ENCODE peak calls at places on chromosomes 16 and 17, in five cellular contexts. K is PC-3, Y is HCT116, X is GM23248, J is MM.1S. W is an unnamed sample.

GRCh38 chr16:31874354-31875111 is 926 bp downstream of the ZNF267 start:
- DNase-seq in K (peak; percentile 50), Y (no peak), X (peak; percentile 69), J (peak; percentile 74), W (peak; percentile 79)

GRCh38 chr17:15247891-15248529 is 17.1 kb downstream of the PMP22 start:
- DNase-seq in K (peak; percentile 62), Y (no peak), X (peak; percentile 32), J (no peak), W (peak; percentile 58)

GRCh38 chr17:74922694-74923537 is at the start of gene USH1G:
- DNase-seq in K (peak; percentile 11), Y (no peak), X (no peak), J (no peak), W (peak; percentile 24)

GRCh38 chr16:49335828-49336227 is 37.8 kb upstream of the C16orf78 start:
- DNase-seq in K (no peak), Y (no peak), X (no peak), J (no peak), W (no peak)

GRCh38 chr16:73071131-73071940 is 23.4 kb upstream of the ZFHX3 start:
- DNase-seq in K (peak; percentile 2), Y (no peak), X (peak; percentile 44), J (no peak), W (no peak)

GRCh38 chr17:69414408-69415274 is at the start of gene MAP2K6:
- DNase-seq in K (peak; percentile 90), Y (no peak), X (peak; percentile 80), J (peak; percentile 86), W (peak; percentile 96)

GRCh38 chr17:80487511-80487910 is 11.1 kb upstream of the NPTX1 start:
- DNase-seq in K (no peak), Y (no peak), X (no peak), J (no peak), W (no peak)

GRCh38 chr16:78363843-78364242 is 264.4 kb downstream of the WWOX start:
- DNase-seq in K (no peak), Y (no peak), X (no peak), J (no peak), W (no peak)

GRCh38 chr17:28112199-28112995 is 69.9 kb downstream of the NLK start:
- DNase-seq in K (peak; percentile 16), Y (no peak), X (peak; percentile 48), J (no peak), W (no peak)

GRCh38 chr16:65936096-65936495 is 430.4 kb upstream of the CDH5 start:
- DNase-seq in K (no peak), Y (no peak), X (peak; percentile 2), J (no peak), W (no peak)

GRCh38 chr16:84860383-84860782 is 40.6 kb downstream of the CRISPLD2 start:
- DNase-seq in K (no peak), Y (no peak), X (no peak), J (no peak), W (no peak)

GRCh38 chr17:73476890-73477350 is 165.1 kb upstream of the CDC42EP4 start:
- DNase-seq in K (no peak), Y (no peak), X (no peak), J (no peak), W (no peak)

GRCh38 chr16:4393243-4393606 is 21.6 kb downstream of the VASN start:
- DNase-seq in K (peak; percentile 25), Y (no peak), X (peak; percentile 82), J (no peak), W (no peak)

GRCh38 chr16:86948046-86948445 is 369.1 kb downstream of the C16orf95 start:
- DNase-seq in K (no peak), Y (no peak), X (no peak), J (no peak), W (no peak)

GRCh38 chr16:64088838-64089237 is 1033.0 kb downstream of the CDH11 start:
- DNase-seq in K (no peak), Y (no peak), X (no peak), J (no peak), W (no peak)

GRCh38 chr16:77790964-77791363 is 2.6 kb downstream of the VAT1L start:
- DNase-seq in K (no peak), Y (no peak), X (no peak), J (no peak), W (peak; percentile 33)

GRCh38 chr16:67547423-67548264 is 14.7 kb upstream of the CTCF start:
- DNase-seq in K (no peak), Y (no peak), X (no peak), J (peak; percentile 95), W (peak; percentile 70)

GRCh38 chr17:7217113-7217987 is 2.3 kb downstream of the DLG4 start:
- DNase-seq in K (peak; percentile 45), Y (no peak), X (peak; percentile 88), J (no peak), W (peak; percentile 90)

GRCh38 chr17:30232822-30233427 is 2.6 kb downstream of the SLC6A4 start:
- DNase-seq in K (no peak), Y (no peak), X (no peak), J (no peak), W (no peak)

GRCh38 chr17:17558431-17558830 is 33.1 kb downstream of the PEMT start:
- DNase-seq in K (no peak), Y (no peak), X (no peak), J (no peak), W (no peak)

GRCh38 chr17:29733151-29733550 is 110.4 kb upstream of the CORO6 start:
- DNase-seq in K (peak; percentile 40), Y (no peak), X (peak; percentile 10), J (no peak), W (no peak)

GRCh38 chr16:55643161-55643970 is 12.4 kb upstream of the SLC6A2 start:
- DNase-seq in K (no peak), Y (peak; percentile 8), X (peak; percentile 19), J (no peak), W (no peak)

GRCh38 chr16:58678269-58678668 is 6.3 kb downstream of the SLC38A7 start:
- DNase-seq in K (no peak), Y (no peak), X (no peak), J (no peak), W (no peak)

GRCh38 chr17:6374761-6375312 is 60.1 kb downstream of the AIPL1 start:
- DNase-seq in K (peak; percentile 83), Y (peak; percentile 57), X (peak; percentile 39), J (no peak), W (no peak)

GRCh38 chr17:3565143-3565542 is 7.5 kb upstream of the TRPV3 start:
- DNase-seq in K (no peak), Y (no peak), X (no peak), J (no peak), W (no peak)

GRCh38 chr16:58012481-58012880 is 11.3 kb downstream of the USB1 start:
- DNase-seq in K (no peak), Y (no peak), X (no peak), J (no peak), W (no peak)

GRCh38 chr17:2239882-2240430 is 63.6 kb downstream of the SMG6 start:
- DNase-seq in K (peak; percentile 81), Y (no peak), X (peak; percentile 95), J (peak; percentile 66), W (peak; percentile 89)

GRCh38 chr17:36550491-36551417 is 6.0 kb downstream of the GGNBP2 start:
- DNase-seq in K (no peak), Y (no peak), X (no peak), J (peak; percentile 31), W (peak; percentile 68)

GRCh38 chr17:37787055-37787720 is 42.3 kb upstream of the HNF1B start:
- DNase-seq in K (no peak), Y (no peak), X (peak; percentile 39), J (no peak), W (no peak)

GRCh38 chr17:28334176-28334575 is 1.1 kb downstream of the IFT20 start:
- DNase-seq in K (no peak), Y (no peak), X (peak; percentile 57), J (no peak), W (peak; percentile 60)

DNA sequence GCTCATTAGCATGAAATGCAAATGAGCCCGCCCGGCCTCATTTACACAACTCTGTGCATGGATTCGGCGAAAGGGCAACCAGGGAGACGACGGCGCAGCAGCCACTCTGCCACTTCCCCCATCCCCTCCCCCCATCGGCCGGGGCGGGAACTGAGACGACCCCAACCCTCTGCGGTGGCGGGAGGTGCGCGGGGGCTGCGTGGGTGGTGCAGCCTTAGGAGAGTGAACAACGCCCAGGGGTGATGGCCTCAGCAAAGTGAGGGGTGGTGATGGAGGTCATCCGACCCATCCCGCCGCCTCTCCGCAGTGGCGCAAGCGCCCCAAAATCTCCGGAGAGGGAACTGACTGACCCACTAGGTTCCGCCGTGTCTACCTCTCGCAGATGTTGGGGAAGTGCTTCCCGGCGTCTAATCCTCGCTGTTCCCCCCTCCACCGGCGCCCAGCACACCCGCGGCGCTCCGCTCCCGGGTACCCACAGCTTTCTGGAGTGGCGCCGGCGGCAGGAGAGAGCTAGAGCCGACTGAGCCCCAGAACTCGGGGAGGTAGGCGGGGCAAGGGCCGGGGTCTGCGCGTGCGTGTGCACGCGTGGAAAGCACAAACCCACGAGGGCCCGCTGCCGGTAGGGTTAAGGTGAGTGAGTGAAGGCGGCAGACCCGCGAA is 1.4 kb upstream of the CACNA1G start:
- DNase-seq in K (no peak), Y (no peak), X (no peak), J (no peak), W (peak; percentile 55)
- H3K27ac ChIP-seq in K (no peak overlapping the region), Y (no peak overlapping the region), X (no peak overlapping the region), J (no peak overlapping the region), W (no peak overlapping the region)

DNA sequence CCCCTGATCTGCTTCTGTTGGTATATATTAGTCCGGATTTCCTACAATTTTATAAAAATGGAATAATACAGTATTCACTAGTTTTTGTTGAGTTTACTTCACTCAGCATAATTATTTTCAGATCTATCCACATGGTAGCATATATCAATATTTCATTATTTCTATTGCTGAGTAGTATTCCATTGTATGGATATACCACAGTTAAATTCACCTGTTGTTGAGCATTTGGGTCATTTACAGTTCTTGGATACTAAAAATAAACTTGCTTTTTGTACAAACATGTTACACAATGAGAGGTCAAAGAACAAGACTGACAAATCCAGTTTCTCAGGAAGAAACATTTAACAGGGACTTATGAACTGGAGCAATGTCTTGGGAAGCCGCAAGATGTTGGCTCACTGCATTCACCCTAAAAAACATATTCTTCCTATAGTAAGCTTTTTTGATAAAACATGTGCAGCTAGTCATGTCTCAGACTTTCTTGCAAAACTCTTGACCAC is 126.9 kb upstream of the HS3ST2 start:
- DNase-seq in K (no peak), Y (no peak), X (no peak), J (no peak), W (no peak)
- H3K9me2 ChIP-seq in K (no peaks in the 10 kb centered on the region), Y (no peaks in the 10 kb centered on the region), X (no peaks in the 10 kb centered on the region), J (no peaks in the 10 kb centered on the region), W (no peaks in the 10 kb centered on the region)

GRCh38 chr16:2855536-2855935 is 2.4 kb downstream of the PRSS22 start:
- DNase-seq in K (no peak), Y (no peak), X (no peak), J (no peak), W (no peak)
- H3K9ac ChIP-seq in K (no peak overlapping the region), Y (no peak overlapping the region), X (no peak overlapping the region), J (no peak overlapping the region), W (no peak overlapping the region)

GRCh38 chr16:28531777-28532744 is 6.7 kb downstream of the NUPR1 start:
- DNase-seq in K (no peak), Y (peak; percentile 56), X (peak; percentile 39), J (no peak), W (peak; percentile 41)
- H3K27ac ChIP-seq in K (no peak overlapping the region), Y (no peak overlapping the region), X (no peak overlapping the region), J (no peak overlapping the region), W (no peak overlapping the region)

GRCh38 chr17:45428050-45428953 is 4.4 kb downstream of the ARHGAP27 start:
- DNase-seq in K (peak; percentile 87), Y (peak; percentile 57), X (peak; percentile 76), J (peak; percentile 75), W (peak; percentile 90)
- H3K9me2 ChIP-seq in K (no peaks in the 10 kb centered on the region), Y (no peaks in the 10 kb centered on the region), X (no peaks in the 10 kb centered on the region), J (no peaks in the 10 kb centered on the region), W (no peaks in the 10 kb centered on the region)

GRCh38 chr16:80997964-80998620 is 8.6 kb downstream of the CMC2 start:
- DNase-seq in K (no peak), Y (no peak), X (no peak), J (no peak), W (no peak)
- H3K9ac ChIP-seq in K (no peak overlapping the region), Y (no peak overlapping the region), X (no peak overlapping the region), J (no peak overlapping the region), W (peak overlapping the region; percentile 16)